ENCODE peak calls at places on chromosomes 13 and 19, in six cellular contexts. S is neural progenitor cell, T is fibroblast of lung, B is GM23248, O is H1, N is hepatocyte. I is an unnamed sample. For H3K4me1, the result is how much of the 10 kb centered on the place peaks cover.

GRCh38 chr19:33662391-33662790 is 40.6 kb downstream of the CHST8 start:
- DNase-seq in T (no peak), O (no peak), B (no peak), S (no peak), N (no peak), I (no peak)

GRCh38 chr19:19591133-19591825 is 27.2 kb downstream of the PBX4 start:
- DNase-seq in N (peak), S (peak), B (peak), T (peak), O (peak), I (peak)

GRCh38 chr19:45882652-45883585 is 3.0 kb downstream of the IRF2BP1 start:
- DNase-seq in T (peak), B (peak), O (no peak), S (peak), N (peak), I (peak)

GRCh38 chr19:6318772-6319171 is 14.6 kb downstream of the ACER1 start:
- DNase-seq in B (peak), S (no peak), N (no peak), T (peak), O (no peak), I (no peak)

GRCh38 chr19:51002101-51002532 is 713 bp upstream of the KLK8 start:
- DNase-seq in N (no peak), B (no peak), T (no peak), O (no peak), S (no peak), I (no peak)

GRCh38 chr19:29687897-29688728 is 22.9 kb downstream of the PLEKHF1 start:
- DNase-seq in T (peak), N (no peak), B (peak), S (no peak), O (no peak), I (no peak)

GRCh38 chr19:34232566-34233481 is 21.5 kb upstream of the GARRE1 start:
- DNase-seq in O (no peak), T (peak), N (peak), B (peak), S (no peak), I (peak)

GRCh38 chr19:49912965-49913685 is 15.9 kb upstream of the ATF5 start:
- DNase-seq in B (no peak), S (no peak), N (peak), T (no peak), O (no peak), I (no peak)

GRCh38 chr19:49786432-49786831 is 19.6 kb downstream of the AP2A1 start:
- DNase-seq in B (peak), S (no peak), O (no peak), N (no peak), T (peak), I (no peak)

GRCh38 chr19:46546194-46546896 is 50.7 kb upstream of the PNMA8B start:
- DNase-seq in N (peak), T (peak), O (no peak), B (peak), S (peak), I (no peak)

GRCh38 chr13:48647625-48648024 is 6.1 kb upstream of the CYSLTR2 start:
- DNase-seq in S (no peak), T (no peak), O (no peak), B (no peak), N (no peak), I (no peak)

GRCh38 chr19:5808120-5808816 is 3.4 kb downstream of the NRTN start:
- DNase-seq in N (no peak), O (no peak), S (no peak), T (no peak), B (no peak), I (no peak)

GRCh38 chr19:15180451-15181390 is 20.1 kb downstream of the NOTCH3 start:
- DNase-seq in S (peak), O (no peak), B (peak), N (no peak), T (no peak), I (no peak)

GRCh38 chr13:94696171-94696570 is 16.2 kb downstream of the SOX21 start:
- DNase-seq in S (no peak), O (no peak), B (no peak), N (no peak), T (no peak), I (no peak)

GRCh38 chr19:4988770-4989251 is 19.9 kb downstream of the KDM4B start:
- DNase-seq in S (no peak), B (peak), T (peak), O (no peak), N (no peak), I (no peak)

GRCh38 chr13:48994731-48995130 is 19.0 kb downstream of the FNDC3A start:
- DNase-seq in B (peak), S (no peak), N (no peak), O (no peak), T (peak), I (no peak)

GRCh38 chr19:43624933-43625332 is 5.5 kb upstream of the ZNF428 start:
- DNase-seq in T (no peak), N (no peak), O (no peak), B (peak), S (peak), I (peak)

GRCh38 chr13:113855931-113856715 is 7.8 kb downstream of the GAS6 start:
- DNase-seq in S (no peak), N (no peak), O (no peak), B (no peak), T (no peak), I (no peak)

GRCh38 chr13:63435668-63436275 is 2020.1 kb upstream of the PCDH20 start:
- DNase-seq in B (peak), S (no peak), N (peak), T (peak), O (no peak), I (no peak)

GRCh38 chr13:58059624-58060023 is 428.1 kb downstream of the PCDH17 start:
- DNase-seq in O (no peak), B (no peak), S (no peak), T (no peak), N (no peak), I (no peak)

GRCh38 chr19:31350033-31350692 is 927 bp upstream of the TSHZ3 start:
- DNase-seq in S (peak), B (peak), O (no peak), N (peak), T (no peak), I (no peak)

GRCh38 chr19:34732548-34733255 is 1.3 kb upstream of the ZNF181 start:
- DNase-seq in S (peak), O (no peak), N (peak), B (no peak), T (no peak), I (no peak)

GRCh38 chr19:33390120-33390907 is 16.8 kb downstream of the CEBPG start:
- DNase-seq in T (peak), O (no peak), N (no peak), S (no peak), B (no peak), I (no peak)

GRCh38 chr19:48490980-48491792 is 20.4 kb downstream of the LMTK3 start:
- DNase-seq in B (peak), S (peak), N (peak), T (no peak), O (no peak), I (no peak)

GRCh38 chr13:51194942-51195341 is 27.3 kb upstream of the FAM124A start:
- DNase-seq in T (no peak), O (no peak), N (no peak), B (no peak), S (no peak), I (no peak)

GRCh38 chr19:57708641-57709354 is at the start of gene ZNF154:
- DNase-seq in S (peak), B (peak), O (peak), T (peak), N (peak), I (no peak)

GRCh38 chr13:99124695-99125334 is 75.8 kb upstream of the UBAC2 start:
- DNase-seq in B (peak), O (no peak), T (peak), N (no peak), S (no peak), I (no peak)

GRCh38 chr13:51559916-51560315 is 24.3 kb upstream of the WDFY2 start:
- DNase-seq in O (no peak), S (no peak), N (no peak), B (no peak), T (no peak), I (no peak)

GRCh38 chr13:102703721-102704035 is 8.8 kb upstream of the METTL21C start:
- DNase-seq in O (no peak), N (no peak), B (no peak), T (no peak), S (no peak), I (no peak)

GRCh38 chr19:46716013-46716671 is 772 bp downstream of the PRKD2 start:
- DNase-seq in T (no peak), B (peak), S (peak), O (no peak), N (peak), I (no peak)

GRCh38 chr19:7869910-7870511 is 4.2 kb downstream of the PRR36 start:
- DNase-seq in O (peak), S (peak), T (no peak), B (peak), N (no peak), I (no peak)

GRCh38 chr13:76723551-76724232 is 162.5 kb downstream of the KCTD12 start:
- DNase-seq in T (peak), O (peak), S (peak), B (peak), N (peak), I (no peak)

DNA sequence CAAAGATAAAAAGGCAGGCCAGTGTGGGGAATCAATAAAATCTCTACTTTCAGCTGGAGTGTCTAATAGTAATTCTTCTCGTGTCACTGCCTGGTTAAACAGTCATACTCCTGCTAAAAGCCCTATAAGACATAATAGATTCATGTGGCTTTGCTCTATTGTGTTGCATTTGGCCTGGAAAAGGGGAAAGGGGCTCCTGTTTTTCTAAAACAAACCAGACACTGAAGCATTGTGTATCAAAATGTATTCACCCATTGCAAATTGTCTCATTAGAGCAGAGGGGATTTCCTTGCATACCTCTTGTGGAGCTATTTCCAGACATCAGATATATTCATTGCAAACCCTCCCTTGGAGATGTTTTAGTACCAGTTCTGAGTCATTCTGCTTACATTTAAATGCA is 83.5 kb upstream of the PCDH8 start:
- DNase-seq in O (no peak), T (no peak), N (no peak), S (peak), B (no peak), I (no peak)
- H3K4me1 ChIP-seq in O (under half), T (under half), N (under half), S (under half), B (under half), I (under half)

DNA sequence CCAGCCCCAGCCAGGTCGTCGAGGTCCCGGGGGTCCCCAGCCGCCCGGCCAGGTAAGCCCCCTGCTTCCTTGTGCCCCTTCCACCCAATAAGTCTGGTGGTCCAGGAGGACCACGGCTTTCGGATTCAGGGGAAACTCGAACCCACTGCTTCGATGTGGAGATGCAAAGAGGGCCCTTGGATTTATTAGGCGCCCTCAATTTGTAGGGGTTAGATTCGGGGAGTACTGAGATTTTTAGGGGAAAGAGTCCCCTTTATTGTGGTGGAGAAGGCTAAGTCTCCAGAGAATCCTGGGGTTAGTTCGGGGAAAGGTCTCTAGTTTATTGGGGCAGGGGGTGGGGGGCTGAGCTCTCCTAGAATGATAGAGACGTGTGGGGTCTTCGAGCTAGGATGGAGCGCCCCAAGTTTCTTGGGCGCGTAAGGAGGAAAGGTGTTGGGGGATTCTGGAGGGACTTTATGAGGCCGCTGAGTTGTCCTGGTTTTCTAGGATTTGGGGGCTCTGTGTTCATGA is 3.8 kb upstream of the LTBP4 start:
- DNase-seq in T (no peak), B (no peak), S (no peak), O (no peak), N (no peak), I (no peak)
- TF ChIP-seq EZH2 in T (peak), B (peak), S (peak), O (peak), N (no peak), I (peak)

GRCh38 chr13:97306646-97307045 is 84.5 kb downstream of the MBNL2 start:
- DNase-seq in B (no peak), O (no peak), S (no peak), N (peak), T (peak), I (no peak)
- H3K4me1 ChIP-seq in B (under half), O (under half), S (under half), N (under half), T (under half), I (under half)

DNA sequence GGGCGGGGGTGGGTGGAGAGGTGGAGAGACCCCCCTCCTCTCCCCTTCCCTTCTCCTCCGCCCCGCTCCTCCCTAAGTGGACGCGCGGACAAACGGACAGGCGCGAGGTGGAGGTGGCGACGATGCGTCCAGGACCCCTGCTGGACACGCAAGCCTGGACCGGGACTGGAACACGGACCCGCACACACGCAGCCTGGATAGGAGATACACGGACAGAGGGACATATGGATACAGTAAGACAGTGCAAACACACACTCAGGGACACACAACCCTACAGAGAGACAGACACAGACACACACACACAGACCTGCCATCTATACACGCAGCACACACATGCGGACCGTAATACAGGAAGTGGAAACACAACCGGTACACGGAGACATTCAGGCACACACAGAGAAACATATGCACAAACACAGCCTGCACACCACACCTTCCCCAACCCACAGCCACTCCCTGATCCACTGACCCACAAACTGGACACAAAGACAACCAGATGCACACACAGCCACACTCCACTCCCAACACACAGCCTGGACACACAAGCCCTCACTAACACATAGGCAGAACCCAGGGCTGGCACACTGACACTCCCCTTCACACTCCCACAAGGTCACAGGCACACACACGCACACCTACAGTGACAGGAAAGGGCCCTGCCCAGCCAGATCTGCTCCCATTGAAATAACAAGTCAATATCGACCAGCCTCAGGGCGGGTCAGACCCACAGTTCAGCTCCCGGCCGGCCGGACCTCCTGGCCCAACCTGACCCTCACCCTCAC is 696 bp upstream of the ERFL start:
- DNase-seq in N (no peak), S (peak), T (no peak), O (no peak), B (no peak), I (no peak)
- TF ChIP-seq EZH2 in N (no peak), S (peak), T (peak), O (peak), B (no peak), I (peak)

DNA sequence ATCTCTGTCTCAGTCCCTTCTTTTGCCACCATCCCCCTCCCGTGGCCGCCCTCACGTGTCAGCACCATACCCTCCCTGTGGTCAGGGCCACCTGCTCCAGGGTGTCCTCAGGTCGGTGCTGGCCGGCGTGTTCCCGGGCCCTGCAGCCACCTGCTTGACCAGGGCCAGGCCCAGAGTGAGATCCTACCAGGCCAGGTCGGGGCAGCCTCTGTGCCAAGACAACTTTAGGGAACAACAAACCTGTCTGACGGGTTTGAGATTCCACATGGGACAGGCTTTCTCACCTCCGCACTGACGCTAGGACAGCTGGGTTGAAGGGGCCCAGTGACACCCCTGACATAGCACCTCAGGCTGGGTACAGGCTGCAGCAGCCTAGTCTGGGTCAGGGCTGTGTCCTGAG is 7.5 kb upstream of the SBNO2 start:
- DNase-seq in N (peak), O (no peak), B (no peak), T (no peak), S (no peak), I (no peak)
- H3K4me1 ChIP-seq in N (under half), O (under half), B (under half), T (under half), S (under half), I (half or more)

GRCh38 chr13:27928353-27928804 is 8.6 kb downstream of the PDX1 start:
- DNase-seq in N (no peak), T (no peak), B (no peak), S (no peak), O (no peak), I (no peak)

GRCh38 chr13:27926644-27927434 is 7.0 kb downstream of the PDX1 start:
- DNase-seq in N (no peak), T (no peak), S (peak), B (peak), O (no peak), I (no peak)

GRCh38 chr13:27928805-27929753 is 9.3 kb downstream of the PDX1 start:
- DNase-seq in S (no peak), O (no peak), N (no peak), B (no peak), T (no peak), I (no peak)

GRCh38 chr13:27929868-27930267 is 10.1 kb downstream of the PDX1 start:
- DNase-seq in S (no peak), T (no peak), B (no peak), N (no peak), O (no peak), I (no peak)

GRCh38 chr13:27927444-27928352 is 7.9 kb downstream of the PDX1 start:
- DNase-seq in T (no peak), O (no peak), B (no peak), N (no peak), S (peak), I (no peak)
- TF ChIP-seq EZH2 in T (peak), O (peak), B (no peak), N (peak), S (peak), I (peak)

GRCh38 chr19:39156891-39157230 is 31.3 kb downstream of the PAK4 start:
- DNase-seq in O (no peak), S (no peak), B (no peak), T (no peak), N (no peak), I (no peak)
- H3K4me1 ChIP-seq in O (under half), S (under half), B (under half), T (under half), N (half or more), I (under half)

DNA sequence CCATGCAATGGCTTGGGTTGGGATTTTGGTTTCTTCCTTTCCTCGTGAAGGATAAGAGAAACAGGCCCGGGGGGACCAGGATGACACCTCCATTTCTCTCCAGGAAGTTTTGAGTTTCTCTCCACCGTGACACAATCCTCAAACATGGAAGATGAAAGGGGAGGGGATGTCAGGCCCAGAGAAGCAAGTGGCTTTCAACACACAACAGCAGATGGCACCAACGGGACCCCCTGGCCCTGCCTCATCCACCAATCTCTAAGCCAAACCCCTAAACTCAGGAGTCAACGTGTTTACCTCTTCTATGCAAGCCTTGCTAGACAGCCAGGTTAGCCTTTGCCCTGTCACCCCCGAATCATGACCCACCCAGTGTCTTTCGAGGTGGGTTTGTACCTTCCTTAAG is 24.1 kb downstream of the SPC24 start:
- DNase-seq in N (no peak), B (no peak), T (no peak), O (no peak), S (no peak), I (no peak)
- TF ChIP-seq EZH2 in N (no peak), B (no peak), T (no peak), O (no peak), S (no peak), I (no peak)

GRCh38 chr19:3405261-3405653 is 38.9 kb downstream of the NFIC start:
- DNase-seq in O (no peak), N (no peak), B (no peak), T (no peak), S (no peak), I (no peak)

GRCh38 chr19:3407556-3408516 is 41.5 kb downstream of the NFIC start:
- DNase-seq in T (peak), B (peak), O (no peak), S (no peak), N (no peak), I (no peak)

GRCh38 chr19:3404324-3405260 is 38.2 kb downstream of the NFIC start:
- DNase-seq in O (no peak), N (peak), S (no peak), B (peak), T (peak), I (no peak)

GRCh38 chr19:3408996-3409345 is 42.6 kb downstream of the NFIC start:
- DNase-seq in S (no peak), T (no peak), O (no peak), B (no peak), N (no peak), I (no peak)

GRCh38 chr19:3406571-3407111 is 40.3 kb downstream of the NFIC start:
- DNase-seq in S (no peak), T (no peak), N (no peak), O (no peak), B (no peak), I (no peak)
- H3K4me1 ChIP-seq in S (under half), T (under half), N (under half), O (under half), B (under half), I (under half)

I was measured in keratinocyte.